ENCODE peak calls at places on chromosomes 5 and 9, in four cellular contexts. B is IMR-90, S is mesendoderm, Q is neuronal stem cell. X is an unnamed sample.

GRCh38 chr9:2570615-2571479 is 50.7 kb upstream of the VLDLR start:
- DNase-seq in Q (no peak), B (peak), S (peak), X (peak)

GRCh38 chr5:78574731-78575161 is 73.8 kb downstream of the LHFPL2 start:
- DNase-seq in Q (no peak), S (peak), B (peak), X (no peak)

GRCh38 chr9:135344915-135345500 is 134.6 kb upstream of the PPP1R26 start:
- DNase-seq in B (no peak), Q (no peak), S (no peak), X (no peak)

GRCh38 chr5:90344693-90345092 is 64.9 kb downstream of the CETN3 start:
- DNase-seq in S (no peak), Q (no peak), B (no peak), X (no peak)

GRCh38 chr5:44679200-44679599 is 129.5 kb upstream of the MRPS30 start:
- DNase-seq in Q (no peak), S (peak), B (no peak), X (no peak)

GRCh38 chr5:89268460-89268859 is 385.5 kb upstream of the MEF2C start:
- DNase-seq in S (no peak), Q (no peak), B (no peak), X (no peak)

GRCh38 chr9:135905380-135906282 is 1.7 kb downstream of the CAMSAP1 start:
- DNase-seq in Q (no peak), S (no peak), B (peak), X (peak)

GRCh38 chr5:52759381-52759780 is 28.3 kb upstream of the ITGA1 start:
- DNase-seq in Q (no peak), S (no peak), B (peak), X (no peak)

GRCh38 chr9:107144475-107144874 is 138.6 kb upstream of the RAD23B start:
- DNase-seq in Q (no peak), S (no peak), B (no peak), X (no peak)

GRCh38 chr9:71680189-71680983 is 87.9 kb downstream of the CEMIP2 start:
- DNase-seq in Q (no peak), B (peak), S (peak), X (peak)

GRCh38 chr9:113520109-113520642 is 56.6 kb downstream of the RGS3 start:
- DNase-seq in Q (no peak), S (no peak), B (peak), X (peak)

GRCh38 chr9:122122903-122123632 is 30.0 kb upstream of the TTLL11 start:
- DNase-seq in S (peak), B (peak), Q (peak), X (peak)

GRCh38 chr9:123371805-123372590 is 16.0 kb downstream of the CRB2 start:
- DNase-seq in S (no peak), Q (no peak), B (no peak), X (no peak)

GRCh38 chr9:123375725-123376132 is 19.7 kb downstream of the CRB2 start:
- DNase-seq in S (peak), Q (no peak), B (no peak), X (peak)

GRCh38 chr9:123372766-123373446 is 16.9 kb downstream of the CRB2 start:
- DNase-seq in S (no peak), B (no peak), Q (no peak), X (no peak)

GRCh38 chr9:123373941-123374340 is 17.9 kb downstream of the CRB2 start:
- DNase-seq in B (no peak), S (peak), Q (peak), X (peak)

DNA sequence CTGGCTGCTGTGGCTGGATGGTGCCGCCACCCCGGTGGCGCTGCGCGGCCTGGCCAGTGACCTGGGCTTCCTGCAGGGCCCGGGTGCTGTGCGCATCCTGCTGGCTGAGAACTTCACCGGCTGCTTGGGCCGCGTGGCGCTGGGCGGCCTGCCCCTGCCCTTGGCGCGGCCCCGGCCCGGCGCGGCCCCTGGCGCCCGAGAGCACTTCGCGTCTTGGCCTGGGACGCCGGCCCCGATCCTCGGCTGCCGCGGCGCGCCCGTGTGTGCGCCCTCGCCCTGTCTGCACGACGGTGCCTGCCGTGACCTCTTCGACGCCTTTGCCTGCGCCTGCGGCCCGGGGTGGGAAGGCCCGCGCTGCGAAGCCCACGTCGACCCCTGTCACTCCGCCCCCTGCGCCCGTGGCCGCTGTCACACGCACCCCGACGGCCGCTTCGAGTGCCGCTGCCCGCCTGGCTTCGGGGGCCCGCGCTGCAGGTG is 17.5 kb downstream of the CRB2 start:
- DNase-seq in B (no peak), S (no peak), Q (no peak), X (no peak)
- H2AK5ac ChIP-seq in B (no peak), S (no peak), Q (peak), X (no peak)

GRCh38 chr5:62309107-62309506 is 3.1 kb downstream of the KIF2A start:
- DNase-seq in S (no peak), B (no peak), Q (no peak), X (no peak)

GRCh38 chr5:62312674-62313073 is 6.7 kb downstream of the KIF2A start:
- DNase-seq in S (no peak), Q (no peak), B (no peak), X (no peak)

GRCh38 chr5:62314431-62314830 is 8.4 kb downstream of the KIF2A start:
- DNase-seq in Q (no peak), B (no peak), S (no peak), X (no peak)

GRCh38 chr5:62310426-62311105 is 4.6 kb downstream of the KIF2A start:
- DNase-seq in B (no peak), Q (no peak), S (peak), X (no peak)

GRCh38 chr5:62312036-62312435 is 6.0 kb downstream of the KIF2A start:
- DNase-seq in S (no peak), B (no peak), Q (no peak), X (peak)
- H3K23ac ChIP-seq in S (no peak), B (no peak), Q (no peak), X (no peak)

DNA sequence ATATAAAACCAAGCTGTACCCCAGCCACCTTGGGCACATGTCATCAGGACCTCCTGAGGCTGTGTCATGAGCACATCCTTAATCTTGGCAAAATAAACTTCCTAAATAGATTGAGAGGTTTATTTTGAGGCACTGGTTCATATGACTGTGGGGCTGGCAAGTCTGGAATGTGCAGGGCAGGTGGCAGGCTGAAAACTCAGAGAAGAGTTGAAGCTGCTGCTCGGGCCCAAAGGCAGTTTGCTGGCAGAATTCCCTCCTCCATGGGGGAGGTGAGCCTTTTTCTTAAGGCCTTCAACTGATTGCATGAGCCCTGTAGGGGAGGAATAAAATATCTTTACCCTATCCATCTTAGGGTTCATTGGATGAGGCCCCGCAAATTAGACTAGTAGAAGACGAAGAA is 72.2 kb upstream of the CDK20 start:
- DNase-seq in Q (no peak), S (no peak), B (no peak), X (no peak)
- H3K18ac ChIP-seq in Q (no peak), S (no peak), B (no peak), X (no peak)

GRCh38 chr5:141510160-141510559 is 21.3 kb downstream of the PCDHGC5 start:
- DNase-seq in Q (no peak), S (no peak), B (no peak), X (no peak)

GRCh38 chr5:141512390-141513020 is 23.6 kb downstream of the PCDHGC5 start:
- DNase-seq in B (peak), Q (peak), S (peak), X (peak)

GRCh38 chr5:141510850-141511718 is 22.2 kb downstream of the PCDHGC5 start:
- DNase-seq in B (no peak), S (no peak), Q (no peak), X (no peak)

GRCh38 chr5:141513021-141513626 is 24.2 kb downstream of the PCDHGC5 start:
- DNase-seq in S (peak), Q (peak), B (peak), X (peak)

DNA sequence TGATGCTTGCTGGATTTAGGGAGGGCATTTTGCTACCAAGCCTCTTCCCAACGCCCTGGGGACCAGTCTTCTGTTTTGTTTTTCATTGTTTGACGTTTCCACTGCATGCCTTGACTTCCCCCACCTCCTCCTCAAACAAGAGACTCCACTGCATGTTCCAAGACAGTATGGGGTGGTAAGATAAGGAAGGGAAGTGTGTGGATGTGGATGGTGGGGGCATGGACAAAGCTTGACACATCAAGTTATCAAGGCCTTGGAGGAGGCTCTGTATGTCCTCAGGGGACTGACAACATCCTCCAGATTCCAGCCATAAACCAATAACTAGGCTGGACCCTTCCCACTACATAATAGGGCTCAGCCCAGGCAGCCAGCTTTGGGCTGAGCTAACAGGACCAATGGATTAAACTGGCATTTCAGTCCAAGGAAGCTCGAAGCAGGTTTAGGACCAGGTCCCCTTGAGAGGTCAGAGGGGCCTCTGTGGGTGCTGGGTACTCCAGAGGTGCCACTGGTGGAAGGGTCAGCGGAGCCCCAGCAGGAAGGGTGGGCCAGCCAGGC is 23.0 kb downstream of the PCDHGC5 start:
- DNase-seq in B (no peak), S (no peak), Q (no peak), X (no peak)
- H2AK5ac ChIP-seq in B (peak), S (no peak), Q (peak), X (peak)

GRCh38 chr5:102547161-102547560 is 48.4 kb upstream of the SLCO6A1 start:
- DNase-seq in S (no peak), Q (no peak), B (no peak), X (no peak)
- H3K23ac ChIP-seq in S (no peak), Q (no peak), B (no peak), X (no peak)

GRCh38 chr9:119963798-119964372 is 594.6 kb upstream of the BRINP1 start:
- DNase-seq in B (peak), Q (peak), S (peak), X (peak)
- H3K18ac ChIP-seq in B (peak), Q (no peak), S (no peak), X (no peak)

DNA sequence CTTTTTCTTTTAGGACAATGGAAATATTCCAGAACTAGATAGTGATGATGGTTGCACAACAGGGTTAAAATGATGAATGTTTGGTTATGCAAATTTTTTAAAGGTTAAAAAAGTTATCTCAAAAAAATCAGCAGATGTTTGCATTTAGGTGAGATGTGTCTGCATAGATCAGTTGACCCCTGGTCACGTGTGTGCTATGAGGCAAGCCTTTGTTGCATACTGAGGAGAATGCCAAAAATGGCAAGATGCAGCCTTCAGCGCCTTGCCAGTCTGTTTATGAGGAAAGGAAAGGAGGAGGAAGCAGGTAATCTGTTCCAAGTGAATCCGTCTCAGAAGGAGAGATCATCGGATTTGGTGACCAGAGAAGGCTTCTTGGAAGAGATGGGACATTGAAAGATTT is 11.9 kb downstream of the MEGF10 start:
- DNase-seq in S (no peak), Q (no peak), B (no peak), X (no peak)
- H2AK5ac ChIP-seq in S (no peak), Q (no peak), B (no peak), X (no peak)

X was measured in mesenchymal stem cell.